ENCODE peak calls at places on chromosome 12, in seven cellular contexts. M is activated naive CD4-positive, alpha-beta T cell; I is frontal cortex; E is kidney tubule cell; Y is adipocyte; L is anterior cingulate cortex; F is NCI-H187. D is an unnamed sample.
A peak's percentile ranks its signal among the peaks of the same experiment; 100 is the strongest.

GRCh38 chr12:120720234-120720968 is 5.2 kb upstream of the ACADS start:
- DNase-seq in M (no peak), I (no peak), E (peak; percentile 51), Y (peak; percentile 90), L (peak; percentile 68), F (no peak), D (peak; percentile 62)

GRCh38 chr12:121388421-121388981 is 11.4 kb upstream of the RNF34 start:
- DNase-seq in M (no peak), I (no peak), E (peak; percentile 65), Y (peak; percentile 32), L (no peak), F (no peak), D (no peak)

GRCh38 chr12:106953352-106954260 is 2.1 kb upstream of the TMEM263 start:
- DNase-seq in M (no peak), I (no peak), E (peak; percentile 32), Y (no peak), L (no peak), F (no peak), D (no peak)

GRCh38 chr12:599756-600155 is 63.5 kb downstream of the NINJ2 start:
- DNase-seq in M (no peak), I (no peak), E (no peak), Y (no peak), L (no peak), F (no peak), D (no peak)

GRCh38 chr12:8018666-8019581 is 13.6 kb upstream of the FOXJ2 start:
- DNase-seq in M (peak; percentile 9), I (no peak), E (no peak), Y (no peak), L (no peak), F (no peak), D (no peak)

GRCh38 chr12:123041042-123041531 is 60.6 kb downstream of the ARL6IP4 start:
- DNase-seq in M (no peak), I (no peak), E (no peak), Y (no peak), L (no peak), F (no peak), D (no peak)

GRCh38 chr12:24455811-24456210 is 493.1 kb downstream of the BCAT1 start:
- DNase-seq in M (no peak), I (no peak), E (no peak), Y (no peak), L (no peak), F (no peak), D (no peak)

GRCh38 chr12:57765003-57765697 is 1.7 kb downstream of the CYP27B1 start:
- DNase-seq in M (peak; percentile 39), I (no peak), E (peak; percentile 40), Y (peak; percentile 55), L (no peak), F (no peak), D (no peak)

GRCh38 chr12:121532503-121533390 is 48.1 kb downstream of the KDM2B start:
- DNase-seq in M (no peak), I (no peak), E (no peak), Y (peak; percentile 57), L (no peak), F (no peak), D (no peak)

GRCh38 chr12:112380663-112381420 is 1.4 kb downstream of the HECTD4 start:
- DNase-seq in M (no peak), I (peak; percentile 19), E (peak; percentile 31), Y (peak; percentile 38), L (peak; percentile 44), F (no peak), D (peak; percentile 29)

GRCh38 chr12:71804505-71804904 is 35.1 kb upstream of the TBC1D15 start:
- DNase-seq in M (no peak), I (no peak), E (no peak), Y (no peak), L (no peak), F (no peak), D (no peak)

GRCh38 chr12:45989277-45989856 is 1.0 kb downstream of the SCAF11 start:
- DNase-seq in M (no peak), I (no peak), E (no peak), Y (peak; percentile 81), L (no peak), F (peak; percentile 39), D (peak; percentile 79)